ENCODE peak calls at places on chromosomes 3 and 15, in nine cellular contexts. K is foreskin fibroblast, D is sigmoid colon, L is AG09309, Z is ascending aorta, B is body of pancreas, M is adrenal gland, U is tibial nerve, S is GM12865. T is an unnamed sample.

GRCh38 chr3:120182613-120183524 is 88.6 kb upstream of the GSK3B start:
- DNase-seq in D (no peak), M (no peak), Z (no peak), B (no peak), K (peak), U (no peak), L (no peak), S (peak), T (peak)

GRCh38 chr3:46221936-46222335 is 13.8 kb upstream of the CCR1 start:
- DNase-seq in D (no peak), K (no peak), Z (no peak), U (no peak), M (no peak), S (no peak), B (no peak), L (no peak), T (no peak)

GRCh38 chr3:67635257-67635656 is 19.2 kb downstream of the SUCLG2 start:
- DNase-seq in B (no peak), Z (no peak), S (peak), M (no peak), U (no peak), K (peak), D (no peak), L (peak), T (peak)

GRCh38 chr15:82919231-82919886 is 33.2 kb downstream of the HOMER2 start:
- DNase-seq in M (peak), Z (peak), S (no peak), B (peak), L (no peak), U (no peak), K (no peak), D (no peak), T (peak)

GRCh38 chr3:195263193-195263924 is 7.6 kb downstream of the XXYLT1 start:
- DNase-seq in M (no peak), B (no peak), L (no peak), D (no peak), S (no peak), K (no peak), U (no peak), Z (no peak), T (peak)

GRCh38 chr3:10804183-10804648 is 11.8 kb upstream of the SLC6A11 start:
- DNase-seq in B (peak), D (no peak), L (no peak), M (no peak), S (no peak), U (no peak), K (no peak), Z (no peak), T (peak)

GRCh38 chr15:50909044-50909342 is 510 bp downstream of the AP4E1 start:
- DNase-seq in M (no peak), Z (no peak), K (no peak), D (no peak), L (no peak), B (no peak), U (no peak), S (no peak), T (no peak)

GRCh38 chr3:68666409-68667193 is 265.7 kb downstream of the TAFA4 start:
- DNase-seq in D (no peak), Z (no peak), L (no peak), M (no peak), B (no peak), U (no peak), S (no peak), K (no peak), T (peak)

GRCh38 chr3:79491029-79491634 is 276.7 kb downstream of the ROBO1 start:
- DNase-seq in L (no peak), S (no peak), K (peak), M (no peak), U (no peak), D (no peak), Z (no peak), B (no peak), T (no peak)

GRCh38 chr15:75454471-75455418 is 3.3 kb upstream of the SIN3A start:
- DNase-seq in K (peak), L (no peak), M (no peak), B (peak), U (peak), Z (peak), D (peak), S (peak), T (peak)

GRCh38 chr3:11370134-11370533 is 97.9 kb downstream of the ATG7 start:
- DNase-seq in K (no peak), Z (no peak), D (no peak), B (no peak), S (no peak), L (no peak), U (no peak), M (no peak), T (no peak)

GRCh38 chr3:8329598-8329997 is 172.0 kb upstream of the LMCD1 start:
- DNase-seq in S (no peak), Z (no peak), D (no peak), U (no peak), B (no peak), M (no peak), K (no peak), L (no peak), T (no peak)

GRCh38 chr3:173584093-173584833 is 186.7 kb downstream of the NLGN1 start:
- DNase-seq in M (no peak), S (no peak), K (peak), D (no peak), U (no peak), B (no peak), Z (no peak), L (no peak), T (peak)

GRCh38 chr3:69428657-69429255 is 42.9 kb upstream of the FRMD4B start:
- DNase-seq in U (no peak), Z (no peak), M (no peak), S (no peak), L (no peak), K (no peak), D (no peak), B (no peak), T (no peak)

GRCh38 chr3:177860236-177860635 is 663.0 kb upstream of the TBL1XR1 start:
- DNase-seq in K (no peak), L (no peak), D (no peak), U (no peak), S (no peak), M (no peak), B (no peak), Z (no peak), T (no peak)

GRCh38 chr15:52334491-52335160 is 39.0 kb upstream of the MYO5C start:
- DNase-seq in S (no peak), L (no peak), B (no peak), U (no peak), D (no peak), K (no peak), M (no peak), Z (no peak), T (peak)

GRCh38 chr15:39854161-39854560 is 65.9 kb downstream of the GPR176 start:
- DNase-seq in K (peak), B (no peak), U (no peak), D (no peak), S (no peak), L (no peak), Z (no peak), M (no peak), T (no peak)

GRCh38 chr3:139762307-139762706 is 84.5 kb upstream of the NMNAT3 start:
- DNase-seq in M (no peak), Z (no peak), S (no peak), B (no peak), L (no peak), D (no peak), K (no peak), U (no peak), T (no peak)

GRCh38 chr3:197030379-197031314 is 1.0 kb upstream of the MELTF start:
- DNase-seq in Z (no peak), K (no peak), U (no peak), B (no peak), L (no peak), D (no peak), S (no peak), M (no peak), T (no peak)

GRCh38 chr15:99275525-99276128 is 24.3 kb downstream of the LRRC28 start:
- DNase-seq in U (no peak), D (no peak), Z (no peak), B (no peak), K (no peak), M (no peak), S (no peak), L (no peak), T (no peak)

GRCh38 chr3:122356402-122356801 is 26.6 kb downstream of the MIX23 start:
- DNase-seq in K (peak), U (no peak), L (no peak), M (peak), S (peak), Z (no peak), D (no peak), B (peak), T (peak)

DNA sequence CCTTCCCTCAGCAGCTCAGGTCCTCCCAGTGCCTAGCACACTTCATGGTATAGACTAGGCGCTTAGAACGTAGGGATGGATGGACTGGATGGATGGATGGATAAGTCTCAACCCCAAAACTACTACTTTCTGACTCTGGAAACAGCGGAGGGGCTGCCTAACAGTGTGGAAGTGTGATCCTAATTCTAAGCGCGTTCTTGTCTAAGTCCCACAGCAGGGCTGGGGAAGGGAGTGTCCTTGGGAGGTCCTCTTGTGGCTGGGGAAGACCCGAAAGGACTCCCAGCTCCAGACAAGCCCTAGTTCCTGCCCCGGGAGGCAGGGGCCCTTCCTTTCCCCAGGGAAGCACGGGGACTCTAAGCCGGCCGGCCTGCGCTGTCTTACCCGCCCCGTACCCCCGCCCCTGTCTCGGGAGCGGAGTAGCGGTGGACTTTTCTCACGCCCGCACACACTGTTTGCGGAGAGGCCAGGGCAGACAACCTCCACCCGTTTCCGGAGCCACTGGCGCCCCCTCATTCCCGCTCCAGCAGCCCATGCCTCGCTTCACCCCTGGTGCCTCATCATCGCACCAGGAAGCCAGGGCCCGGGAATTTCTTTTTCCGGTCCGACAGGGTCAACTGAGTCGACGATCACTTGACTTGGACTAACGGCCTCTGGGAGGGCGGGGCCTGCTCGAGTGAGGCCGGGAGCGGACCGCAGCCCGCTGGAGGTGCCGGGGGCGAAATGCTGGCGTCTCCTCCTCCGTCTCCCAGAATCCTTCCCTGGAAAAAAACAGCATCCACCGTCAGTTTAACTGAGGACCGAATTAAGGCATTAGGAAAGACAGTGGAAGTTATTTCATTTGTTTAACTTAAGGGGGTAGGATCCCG is 133.3 kb downstream of the TBC1D2B start:
- DNase-seq in S (peak), Z (peak), L (peak), B (peak), M (peak), D (peak), K (peak), U (peak), T (peak)
- TF ChIP-seq CTCF in S (no peak), Z (no peak), L (no peak), B (no peak), M (no peak), D (no peak), K (no peak), U (no peak), T (no peak)

DNA sequence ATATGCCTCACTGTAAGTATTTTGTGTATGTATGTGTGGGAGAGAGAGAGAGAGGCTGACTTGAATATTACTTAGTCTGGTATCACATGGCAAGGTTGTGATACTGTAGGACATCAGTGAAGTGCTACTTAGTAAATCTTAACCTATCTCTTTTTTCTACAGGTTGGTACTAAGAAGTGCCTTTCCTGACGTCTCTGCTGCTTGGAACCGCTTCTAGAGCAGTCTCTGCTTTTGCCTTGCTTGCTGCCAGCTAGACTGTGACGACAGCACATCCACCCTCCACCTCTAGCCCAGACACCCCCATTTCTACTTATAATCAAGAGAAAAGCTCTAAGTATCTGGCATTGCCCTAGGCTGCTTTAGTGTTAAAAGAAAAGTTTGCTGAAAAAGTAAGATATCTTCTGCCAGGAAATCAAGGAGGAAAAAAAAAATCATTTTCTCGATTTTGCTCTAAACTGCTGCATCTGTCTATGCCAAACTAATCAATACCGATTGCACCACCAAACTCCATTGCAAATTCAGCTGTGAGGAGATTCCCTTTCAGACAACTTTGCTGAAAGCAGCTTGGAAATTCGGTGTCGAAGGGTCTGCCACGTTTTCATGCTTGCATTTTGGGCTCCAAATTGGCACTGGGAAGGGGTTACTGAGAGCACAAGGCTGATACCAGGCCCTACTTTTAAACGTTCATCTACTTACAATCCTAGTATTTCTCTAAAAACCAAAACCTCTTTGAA is 30.7 kb downstream of the MBNL1 start:
- DNase-seq in U (no peak), B (peak), M (peak), L (no peak), K (no peak), D (peak), Z (no peak), S (no peak), T (no peak)
- H3K4me3 ChIP-seq in U (peak), B (no peak), M (peak), L (peak), K (peak), D (peak), Z (peak), S (peak), T (peak)

DNA sequence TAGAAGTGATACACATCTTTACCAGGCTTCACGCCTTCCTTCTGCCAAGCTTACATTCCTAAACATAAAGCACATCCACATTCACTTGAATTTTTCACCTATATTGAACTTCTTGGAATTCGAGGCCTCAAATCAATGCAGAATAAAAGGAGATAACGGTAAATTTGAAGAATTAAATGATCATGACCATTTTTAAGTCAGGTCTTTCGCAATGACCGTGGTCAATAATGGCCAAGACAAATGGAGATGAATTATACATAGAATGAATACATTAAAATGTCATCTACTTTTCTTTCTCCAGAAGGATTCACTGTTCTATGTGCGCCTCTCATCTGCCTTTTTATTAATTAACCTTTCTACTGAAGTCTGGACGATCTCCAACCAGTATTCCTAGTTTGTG is 5.3 kb upstream of the GOLGA8A start:
- DNase-seq in U (no peak), B (no peak), M (no peak), S (no peak), D (no peak), K (no peak), Z (no peak), L (no peak), T (no peak)
- TF ChIP-seq CTCF in U (no peak), B (no peak), M (no peak), S (no peak), D (no peak), K (no peak), Z (no peak), L (no peak), T (no peak)

GRCh38 chr15:68262514-68263356 is 14.8 kb upstream of the FEM1B start:
- DNase-seq in D (no peak), S (no peak), L (no peak), U (no peak), B (no peak), K (no peak), M (no peak), Z (no peak), T (no peak)
- H3K4me3 ChIP-seq in D (no peak), S (no peak), L (no peak), U (no peak), B (no peak), K (no peak), M (no peak), Z (no peak), T (no peak)

GRCh38 chr3:20040476-20041196 is 390 bp downstream of the KAT2B start:
- DNase-seq in Z (peak), M (peak), S (peak), D (peak), L (no peak), B (peak), U (peak), K (peak), T (peak)
- TF ChIP-seq CTCF in Z (peak), M (no peak), S (peak), D (no peak), L (no peak), B (peak), U (peak), K (peak), T (no peak)

GRCh38 chr15:41585140-41586047 is 26.4 kb downstream of the TYRO3 start:
- DNase-seq in D (no peak), U (no peak), B (peak), L (peak), M (peak), S (no peak), K (peak), Z (peak), T (peak)
- H3K4me3 ChIP-seq in D (peak), U (peak), B (no peak), L (peak), M (peak), S (no peak), K (peak), Z (peak), T (peak)

DNA sequence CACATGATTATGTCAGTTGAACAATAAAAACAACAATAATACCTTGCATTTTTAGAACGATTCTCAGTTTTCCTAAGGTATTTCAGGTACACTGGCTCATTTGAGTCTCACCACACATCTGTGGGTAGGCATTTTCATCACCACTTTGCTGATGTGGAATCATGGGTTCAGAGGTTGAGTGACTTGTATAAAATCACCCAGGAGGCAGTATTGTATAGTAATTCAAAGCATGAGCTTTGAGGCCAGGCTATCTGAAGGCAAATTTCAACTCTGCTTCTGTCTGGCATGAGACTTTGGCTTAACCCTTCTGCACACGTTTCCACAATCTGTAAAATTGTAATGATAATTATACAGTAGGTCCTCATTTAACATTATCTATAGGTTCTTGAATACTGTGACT is 183.9 kb upstream of the CMC1 start:
- DNase-seq in B (no peak), D (no peak), M (no peak), L (no peak), K (no peak), Z (no peak), U (no peak), S (no peak), T (no peak)
- TF ChIP-seq CTCF in B (peak), D (no peak), M (no peak), L (no peak), K (no peak), Z (no peak), U (no peak), S (no peak), T (no peak)

GRCh38 chr3:157149136-157149696 is 10.7 kb downstream of the CCNL1 start:
- DNase-seq in M (no peak), S (no peak), B (no peak), K (no peak), U (no peak), Z (no peak), D (no peak), L (no peak), T (no peak)

GRCh38 chr3:157146664-157147082 is 13.3 kb downstream of the CCNL1 start:
- DNase-seq in L (no peak), U (no peak), M (no peak), Z (no peak), K (no peak), D (no peak), S (no peak), B (no peak), T (no peak)

GRCh38 chr3:157148123-157148889 is 11.6 kb downstream of the CCNL1 start:
- DNase-seq in K (no peak), B (no peak), S (peak), U (no peak), L (no peak), Z (no peak), D (no peak), M (no peak), T (no peak)

GRCh38 chr3:157145566-157145965 is 14.4 kb downstream of the CCNL1 start:
- DNase-seq in B (no peak), L (no peak), S (no peak), U (no peak), Z (no peak), D (no peak), K (no peak), M (no peak), T (no peak)

DNA sequence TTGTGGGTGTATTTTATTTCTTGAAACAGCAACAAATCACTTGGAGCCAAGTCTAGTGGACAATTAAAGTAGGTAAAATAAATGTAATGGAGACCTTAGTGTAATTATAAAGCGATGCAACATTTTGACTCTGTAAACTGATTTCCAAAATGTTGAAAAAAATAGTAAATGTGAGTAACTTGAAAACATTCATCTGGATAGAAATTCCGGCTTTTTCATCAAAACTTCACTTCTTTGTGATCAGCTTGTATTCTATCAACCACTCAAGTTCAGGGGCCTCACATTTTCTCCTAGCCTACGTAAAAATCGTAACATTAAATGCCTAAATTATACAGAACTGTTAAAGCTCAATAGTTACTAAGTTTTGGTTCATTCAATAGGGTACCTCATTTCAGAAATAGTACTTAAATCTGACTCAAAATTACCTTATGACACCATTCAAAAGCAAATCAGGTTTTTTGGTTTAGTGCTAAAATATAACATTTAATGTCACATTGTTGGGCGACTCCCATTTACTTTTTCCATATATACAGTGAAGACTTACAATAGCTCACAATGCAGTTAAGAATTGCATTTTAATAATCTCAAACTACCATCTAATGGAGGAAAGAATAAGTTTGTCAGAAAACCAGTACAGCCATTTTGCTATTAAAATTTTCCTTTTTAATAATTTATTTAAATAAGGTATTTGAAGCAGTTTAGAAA is 12.7 kb downstream of the CCNL1 start:
- DNase-seq in Z (no peak), U (no peak), D (no peak), M (no peak), B (no peak), S (no peak), K (no peak), L (no peak), T (no peak)
- H3K4me3 ChIP-seq in Z (no peak), U (no peak), D (no peak), M (no peak), B (no peak), S (no peak), K (no peak), L (no peak), T (no peak)

T was measured in epithelial cell of esophagus.